ENCODE peak calls at places on chromosomes 3 and 15, in seven cellular contexts. V is AG04450, U is H1, N is K562, Q is cardiac fibroblast, H is cardiac muscle cell, Y is esophagus squamous epithelium. G is an unnamed sample.

GRCh38 chr15:82750831-82751181 is 41.1 kb upstream of the AP3B2 start:
- DNase-seq in H (no peak), N (no peak), Y (no peak), Q (peak), V (no peak), U (no peak), G (no peak)

GRCh38 chr15:78065284-78065872 is 12.1 kb downstream of the TBC1D2B start:
- DNase-seq in U (no peak), Q (peak), N (no peak), Y (no peak), V (peak), H (no peak), G (peak)

GRCh38 chr15:99131441-99132023 is 26.7 kb downstream of the SYNM start:
- DNase-seq in H (no peak), Q (no peak), V (no peak), N (no peak), Y (no peak), U (no peak), G (peak)

GRCh38 chr3:62007036-62007435 is 366.3 kb downstream of the FEZF2 start:
- DNase-seq in V (no peak), N (no peak), Q (no peak), Y (no peak), H (no peak), U (no peak), G (no peak)

GRCh38 chr3:67083277-67083676 is 85.2 kb downstream of the KBTBD8 start:
- DNase-seq in N (no peak), Y (no peak), V (no peak), H (no peak), U (no peak), Q (peak), G (no peak)

GRCh38 chr3:152317956-152318355 is 49.2 kb downstream of the MBNL1 start:
- DNase-seq in V (no peak), H (no peak), N (no peak), Y (no peak), Q (peak), U (no peak), G (no peak)

GRCh38 chr3:118541791-118542190 is 492.9 kb downstream of the IGSF11 start:
- DNase-seq in Q (no peak), N (no peak), Y (no peak), H (no peak), V (no peak), U (no peak), G (no peak)

GRCh38 chr3:59374812-59375211 is 325.0 kb upstream of the CFAP20DC start:
- DNase-seq in U (no peak), Q (no peak), V (no peak), Y (no peak), H (no peak), N (no peak), G (no peak)

GRCh38 chr15:50116477-50116876 is 2.6 kb downstream of the ATP8B4 start:
- DNase-seq in H (peak), U (peak), Y (no peak), Q (peak), N (peak), V (no peak), G (no peak)

GRCh38 chr3:114650808-114651207 is 357.0 kb downstream of the TIGIT start:
- DNase-seq in N (no peak), H (no peak), U (no peak), V (no peak), Q (peak), Y (no peak), G (no peak)

GRCh38 chr15:46786886-46787285 is 930.4 kb upstream of the SEMA6D start:
- DNase-seq in N (no peak), U (no peak), V (no peak), H (peak), Q (no peak), Y (no peak), G (no peak)

GRCh38 chr15:47820047-47820779 is 102.9 kb downstream of the SEMA6D start:
- DNase-seq in Q (peak), H (no peak), Y (no peak), U (no peak), V (no peak), N (no peak), G (no peak)

GRCh38 chr3:148598619-148599018 is 99.1 kb upstream of the AGTR1 start:
- DNase-seq in V (no peak), U (no peak), N (no peak), H (no peak), Y (no peak), Q (no peak), G (no peak)

GRCh38 chr3:148599478-148599877 is 98.2 kb upstream of the AGTR1 start:
- DNase-seq in Y (no peak), V (no peak), Q (no peak), N (no peak), H (no peak), U (no peak), G (no peak)

GRCh38 chr3:148600902-148601765 is 96.6 kb upstream of the AGTR1 start:
- DNase-seq in H (no peak), N (no peak), Q (no peak), Y (no peak), U (no peak), V (no peak), G (no peak)

GRCh38 chr3:148601766-148602685 is 95.7 kb upstream of the AGTR1 start:
- DNase-seq in U (no peak), Y (no peak), N (no peak), Q (no peak), H (no peak), V (no peak), G (no peak)

DNA sequence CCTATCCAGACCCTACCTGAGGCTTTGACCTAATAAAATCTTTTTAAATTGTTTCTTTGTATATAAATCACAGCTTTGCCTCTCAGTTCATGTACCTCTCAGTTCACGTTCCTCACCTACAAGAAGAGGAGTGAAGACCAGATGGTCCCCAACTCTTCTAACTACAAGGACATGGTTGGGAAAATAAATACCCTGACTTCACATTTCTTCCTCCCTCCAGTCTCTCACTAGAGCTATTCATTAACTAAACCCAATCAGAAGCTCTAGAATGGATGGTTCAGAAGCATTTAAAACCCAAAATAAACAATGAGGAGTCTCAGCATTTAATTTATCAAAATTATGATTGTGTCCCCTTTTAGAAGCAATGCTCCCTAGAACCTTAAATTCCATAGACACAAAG is 97.3 kb upstream of the AGTR1 start:
- DNase-seq in Q (no peak), Y (no peak), N (no peak), U (no peak), H (no peak), V (no peak), G (no peak)
- H3K4me3 ChIP-seq in Q (no peak), Y (no peak), N (no peak), U (no peak), H (no peak), V (no peak), G (no peak)

GRCh38 chr3:4351164-4351855 is 48.1 kb downstream of the SETMAR start:
- DNase-seq in V (no peak), Q (peak), U (no peak), N (peak), H (peak), Y (no peak), G (no peak)
- H3K4me3 ChIP-seq in V (peak), Q (peak), U (no peak), N (peak), H (no peak), Y (peak), G (peak)

GRCh38 chr15:33988384-33988783 is 20.1 kb downstream of the CHRM5 start:
- DNase-seq in Y (no peak), V (no peak), H (no peak), N (no peak), Q (peak), U (no peak), G (no peak)
- H3K4me3 ChIP-seq in Y (no peak), V (no peak), H (no peak), N (no peak), Q (no peak), U (no peak), G (no peak)

GRCh38 chr3:189792046-189792929 is 161.1 kb downstream of the TP63 start:
- DNase-seq in N (no peak), H (no peak), Q (no peak), Y (no peak), U (no peak), V (no peak), G (no peak)

GRCh38 chr3:189789432-189789831 is 158.2 kb downstream of the TP63 start:
- DNase-seq in N (no peak), Y (no peak), Q (no peak), U (no peak), V (no peak), H (no peak), G (no peak)

GRCh38 chr3:189787191-189787590 is 156.0 kb downstream of the TP63 start:
- DNase-seq in U (no peak), Y (no peak), H (no peak), N (no peak), V (no peak), Q (no peak), G (no peak)

GRCh38 chr3:189787622-189788021 is 156.4 kb downstream of the TP63 start:
- DNase-seq in V (no peak), N (no peak), Y (no peak), U (no peak), H (no peak), Q (peak), G (no peak)

GRCh38 chr3:189790658-189791057 is 159.5 kb downstream of the TP63 start:
- DNase-seq in V (no peak), N (no peak), H (no peak), U (no peak), Y (no peak), Q (no peak), G (no peak)
- H3K4me3 ChIP-seq in V (no peak), N (no peak), H (no peak), U (no peak), Y (peak), Q (no peak), G (no peak)

GRCh38 chr15:92906038-92906437 is 5.9 kb downstream of the CHD2 start:
- DNase-seq in Q (no peak), U (no peak), N (no peak), Y (no peak), V (no peak), H (no peak), G (no peak)

GRCh38 chr15:92906563-92907081 is 6.5 kb downstream of the CHD2 start:
- DNase-seq in H (no peak), V (no peak), U (no peak), Y (no peak), N (no peak), Q (peak), G (no peak)

GRCh38 chr15:92908369-92909057 is 8.4 kb downstream of the CHD2 start:
- DNase-seq in Y (no peak), N (no peak), H (no peak), U (no peak), V (no peak), Q (no peak), G (no peak)

GRCh38 chr15:92907880-92908279 is 7.8 kb downstream of the CHD2 start:
- DNase-seq in Q (peak), H (no peak), Y (no peak), U (no peak), N (no peak), V (peak), G (no peak)

GRCh38 chr15:92907229-92907628 is 7.1 kb downstream of the CHD2 start:
- DNase-seq in Y (no peak), N (no peak), V (no peak), H (no peak), U (no peak), Q (peak), G (no peak)
- H3K4me3 ChIP-seq in Y (peak), N (peak), V (peak), H (peak), U (no peak), Q (no peak), G (no peak)

GRCh38 chr15:101526442-101526841 is 36.9 kb upstream of the PCSK6 start:
- DNase-seq in V (no peak), U (no peak), H (no peak), Q (no peak), N (no peak), Y (no peak), G (no peak)

GRCh38 chr15:101528917-101529299 is 39.4 kb upstream of the PCSK6 start:
- DNase-seq in H (no peak), Y (no peak), V (no peak), U (no peak), Q (no peak), N (no peak), G (no peak)

GRCh38 chr15:101530224-101530958 is 40.9 kb upstream of the PCSK6 start:
- DNase-seq in Q (no peak), V (no peak), N (no peak), H (no peak), Y (no peak), U (no peak), G (no peak)

GRCh38 chr15:101526890-101527289 is 37.4 kb upstream of the PCSK6 start:
- DNase-seq in Y (no peak), U (no peak), H (no peak), N (no peak), Q (no peak), V (no peak), G (no peak)

DNA sequence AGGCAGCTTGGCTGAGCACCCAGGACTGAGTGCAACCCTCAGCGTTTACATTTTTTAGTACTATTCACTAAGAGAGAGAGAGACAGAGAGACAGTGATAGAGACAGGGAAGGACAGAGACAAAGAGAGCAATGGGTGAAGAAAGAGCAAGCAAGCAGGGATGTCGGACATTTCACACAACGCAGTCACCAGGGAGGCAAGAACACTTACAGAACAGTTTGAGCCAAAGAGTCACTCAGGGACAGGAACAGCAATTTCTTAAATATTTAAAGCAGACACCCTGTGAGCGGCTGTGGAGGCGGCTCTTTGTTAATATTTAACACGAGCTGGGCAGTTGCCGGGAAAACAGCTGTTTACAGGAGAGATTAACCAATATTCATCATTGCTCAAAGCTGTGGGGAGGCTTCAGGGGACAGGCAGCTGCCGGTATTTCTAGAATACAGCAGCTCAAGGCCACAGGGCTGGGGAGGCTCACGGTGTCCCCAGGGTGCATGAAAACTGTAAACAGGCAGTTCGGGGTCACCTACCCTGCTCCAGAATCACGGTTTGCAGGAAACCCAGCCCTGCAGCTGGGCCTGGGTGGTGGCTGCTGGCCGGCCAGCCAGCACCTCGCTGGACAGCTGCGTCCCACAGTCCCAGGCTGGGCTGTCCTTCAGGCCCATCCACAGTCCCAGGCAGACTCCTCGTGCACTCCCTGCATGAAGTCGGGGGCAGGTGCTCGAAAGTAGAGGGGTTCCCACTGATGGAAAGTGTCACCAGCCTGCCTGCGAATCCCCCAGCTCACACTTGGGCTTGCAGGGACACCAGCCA is 38.8 kb upstream of the PCSK6 start:
- DNase-seq in N (no peak), Y (no peak), V (no peak), Q (peak), U (no peak), H (no peak), G (no peak)
- H3K4me3 ChIP-seq in N (no peak), Y (no peak), V (no peak), Q (no peak), U (no peak), H (no peak), G (no peak)

GRCh38 chr15:32919749-32920414 is 202.1 kb downstream of the GREM1 start:
- DNase-seq in Q (peak), Y (no peak), U (no peak), N (no peak), V (peak), H (no peak), G (no peak)
- H3K4me3 ChIP-seq in Q (no peak), Y (no peak), U (no peak), N (no peak), V (no peak), H (no peak), G (no peak)

DNA sequence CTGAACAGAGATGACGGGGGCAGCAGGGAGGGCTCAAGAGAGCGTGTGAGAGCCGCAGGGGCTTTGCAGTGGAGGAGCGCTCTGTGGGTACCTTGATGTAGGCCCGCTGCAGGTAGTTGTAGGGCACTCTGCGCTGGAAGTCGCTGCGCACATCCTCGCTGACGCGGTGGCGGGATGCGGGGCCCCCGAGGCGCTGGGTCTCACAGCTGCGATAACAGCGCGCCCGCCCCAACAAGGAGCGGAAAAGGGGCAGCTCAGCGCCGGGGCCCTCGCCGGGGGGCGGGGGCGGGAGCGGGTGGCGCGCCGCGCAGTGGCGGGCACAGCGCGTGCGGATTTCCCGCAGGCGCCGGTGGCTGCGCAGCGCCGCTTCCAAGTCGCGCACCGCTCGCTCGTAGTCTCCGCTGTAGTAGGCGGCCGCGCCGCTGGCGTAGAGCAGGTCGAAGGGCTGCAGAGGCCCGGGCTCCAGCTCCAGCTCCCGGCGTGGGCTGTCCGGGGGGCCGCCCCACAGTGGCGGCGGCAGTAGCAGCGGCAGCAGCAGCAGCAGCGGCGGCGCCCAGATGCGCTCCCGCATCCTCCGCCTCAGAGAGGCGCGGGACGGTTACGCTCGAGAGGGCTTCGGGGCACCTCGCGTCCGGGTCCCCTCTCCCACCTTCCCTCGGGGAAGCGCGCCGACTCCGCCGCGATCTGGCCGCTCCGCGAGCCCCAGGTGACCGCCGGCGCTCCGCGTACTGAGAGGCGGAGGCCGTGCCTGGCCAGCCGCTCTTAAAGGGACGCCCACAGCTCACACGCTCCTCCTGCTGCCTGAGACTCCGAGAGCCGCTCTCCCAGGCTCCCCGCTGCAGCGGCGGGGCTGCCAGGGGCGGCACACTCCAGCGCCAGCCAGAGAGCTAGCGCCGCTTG is at the start of gene P3H2:
- DNase-seq in Y (no peak), N (no peak), H (peak), Q (peak), V (peak), U (peak), G (peak)
- H3K4me3 ChIP-seq in Y (peak), N (no peak), H (peak), Q (peak), V (peak), U (peak), G (peak)

GRCh38 chr15:60154764-60155163 is 150.7 kb downstream of the FOXB1 start:
- DNase-seq in N (no peak), Q (no peak), H (no peak), V (no peak), Y (no peak), U (no peak), G (no peak)
- H3K4me3 ChIP-seq in N (no peak), Q (no peak), H (no peak), V (no peak), Y (no peak), U (no peak), G (no peak)

G was measured in tibial artery.